ENCODE peak calls at places on chromosome 20, in nine cellular contexts. V is kidney epithelial cell, A is heart left ventricle, Z is fibroblast of mammary gland, R is suprapubic skin, C is fibroblast of the aortic adventitia, O is transverse colon, G is ascending aorta, Y is mammary epithelial cell. X is an unnamed sample.

GRCh38 chr20:50169329-50169823 is 15.9 kb upstream of the PEDS1 start:
- DNase-seq in V (no peak), A (peak; percentile 71), Z (peak; percentile 83), R (peak; percentile 89), C (peak; percentile 87), O (peak; percentile 89), G (peak; percentile 92), Y (peak; percentile 66), X (peak; percentile 66)

GRCh38 chr20:24148372-24148771 is 159.8 kb upstream of the GGTLC1 start:
- DNase-seq in V (no peak), A (no peak), Z (no peak), R (no peak), C (no peak), O (peak; percentile 45), G (no peak), Y (no peak), X (no peak)

GRCh38 chr20:47727170-47727880 is 58.0 kb downstream of the SULF2 start:
- DNase-seq in V (no peak), A (no peak), Z (no peak), R (no peak), C (no peak), O (peak; percentile 62), G (no peak), Y (no peak), X (no peak)

GRCh38 chr20:54122189-54122588 is 51.6 kb downstream of the CYP24A1 start:
- DNase-seq in V (peak; percentile 73), A (no peak), Z (peak; percentile 80), R (no peak), C (peak; percentile 47), O (no peak), G (no peak), Y (peak; percentile 82), X (no peak)

GRCh38 chr20:53609501-53610445 is 16.1 kb upstream of the ZNF217 start:
- DNase-seq in V (no peak), A (no peak), Z (peak; percentile 47), R (peak; percentile 66), C (no peak), O (peak; percentile 66), G (no peak), Y (no peak), X (no peak)

GRCh38 chr20:12914804-12915203 is 94.0 kb upstream of the SPTLC3 start:
- DNase-seq in V (no peak), A (no peak), Z (no peak), R (no peak), C (no peak), O (no peak), G (no peak), Y (no peak), X (no peak)

GRCh38 chr20:52800734-52801627 is 171.2 kb upstream of the TSHZ2 start:
- DNase-seq in V (no peak), A (no peak), Z (peak; percentile 15), R (no peak), C (no peak), O (no peak), G (no peak), Y (no peak), X (no peak)

GRCh38 chr20:13006825-13007224 is 1.9 kb upstream of the SPTLC3 start:
- DNase-seq in V (no peak), A (no peak), Z (peak; percentile 81), R (no peak), C (peak; percentile 81), O (no peak), G (no peak), Y (peak; percentile 63), X (no peak)

GRCh38 chr20:47231382-47232042 is 125.0 kb downstream of the ZMYND8 start:
- DNase-seq in V (no peak), A (no peak), Z (no peak), R (no peak), C (peak; percentile 83), O (no peak), G (no peak), Y (no peak), X (no peak)

GRCh38 chr20:8492182-8492581 is 360.1 kb downstream of the PLCB1 start:
- DNase-seq in V (no peak), A (no peak), Z (no peak), R (no peak), C (peak; percentile 17), O (no peak), G (no peak), Y (no peak), X (no peak)

GRCh38 chr20:19737025-19737424 is 21.0 kb upstream of the RIN2 start:
- DNase-seq in V (no peak), A (no peak), Z (peak; percentile 86), R (no peak), C (peak; percentile 70), O (peak; percentile 41), G (no peak), Y (peak; percentile 98), X (no peak)

GRCh38 chr20:37988555-37988954 is 44.7 kb downstream of the TTI1 start:
- DNase-seq in V (no peak), A (no peak), Z (no peak), R (no peak), C (no peak), O (no peak), G (no peak), Y (no peak), X (no peak)

GRCh38 chr20:63225082-63225454 is 9.1 kb upstream of the YTHDF1 start:
- DNase-seq in V (no peak), A (no peak), Z (no peak), R (no peak), C (no peak), O (no peak), G (no peak), Y (no peak), X (no peak)

GRCh38 chr20:63224272-63225081 is 8.5 kb upstream of the YTHDF1 start:
- DNase-seq in V (no peak), A (peak; percentile 54), Z (peak; percentile 57), R (no peak), C (peak; percentile 45), O (peak; percentile 22), G (no peak), Y (peak; percentile 44), X (no peak)

GRCh38 chr20:63222541-63222940 is 6.6 kb upstream of the YTHDF1 start:
- DNase-seq in V (no peak), A (no peak), Z (no peak), R (no peak), C (no peak), O (no peak), G (no peak), Y (no peak), X (no peak)

GRCh38 chr20:63223826-63224207 is 7.9 kb upstream of the YTHDF1 start:
- DNase-seq in V (no peak), A (no peak), Z (no peak), R (no peak), C (no peak), O (no peak), G (no peak), Y (no peak), X (no peak)

GRCh38 chr20:63223121-63223825 is 7.3 kb upstream of the YTHDF1 start:
- DNase-seq in V (no peak), A (no peak), Z (peak; percentile 38), R (no peak), C (peak; percentile 42), O (peak; percentile 36), G (no peak), Y (no peak), X (no peak)
- TF ChIP-seq CTCF in V (peak; percentile 88), A (peak; percentile 61), Z (peak; percentile 67), R (no peak), C (peak; percentile 76), O (peak; percentile 59), G (peak; percentile 58), Y (peak; percentile 90), X (peak; percentile 82)

DNA sequence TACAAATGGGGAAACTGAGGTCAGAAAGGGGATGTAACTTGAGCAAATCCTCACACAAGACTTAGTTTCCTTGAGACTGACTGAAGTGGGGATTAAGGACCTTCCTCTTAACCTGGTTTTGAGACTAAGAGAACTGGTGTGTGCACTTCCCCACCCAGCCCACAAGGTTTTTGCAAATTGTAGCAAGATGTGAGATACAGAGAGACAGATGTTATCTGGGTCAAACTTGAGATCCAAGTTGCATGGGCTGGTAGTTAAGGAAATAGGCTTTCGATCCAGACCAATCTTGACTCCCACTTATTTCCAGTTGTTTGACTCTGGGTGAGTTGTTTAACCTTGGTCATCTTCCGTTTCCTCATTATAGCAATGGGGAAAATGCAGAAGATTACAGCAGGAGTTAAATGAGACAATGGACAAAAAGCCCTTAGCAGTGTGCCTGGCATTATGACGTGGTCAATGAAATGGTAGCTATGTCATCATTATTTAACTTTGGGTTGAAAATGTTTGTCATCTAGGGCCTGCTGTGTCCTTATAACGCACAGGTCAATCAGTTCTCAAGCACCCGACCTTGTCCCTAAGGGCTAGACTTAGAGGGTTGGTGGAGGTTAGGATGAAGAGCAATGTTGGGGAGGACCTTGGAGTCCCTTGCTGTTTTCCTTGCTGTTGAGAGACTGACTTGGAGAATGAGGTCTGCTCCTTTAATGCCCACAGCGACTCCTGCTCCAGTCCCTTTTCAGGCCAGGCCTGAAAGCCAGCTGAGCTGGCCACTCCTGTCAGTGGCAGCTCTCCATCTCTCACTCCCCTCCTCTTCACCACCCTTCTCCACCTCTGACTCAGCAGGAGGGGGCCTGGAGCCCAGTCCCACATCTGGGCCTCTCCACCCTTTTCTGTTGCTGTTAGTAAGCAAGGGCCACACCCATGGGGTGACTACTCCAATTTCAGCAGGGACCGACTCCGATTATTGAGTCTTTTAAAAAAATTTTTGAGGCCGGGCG is 1.9 kb downstream of the SNX21 start:
- DNase-seq in V (no peak), A (no peak), Z (peak; percentile 98), R (peak; percentile 90), C (peak; percentile 92), O (peak; percentile 20), G (peak; percentile 85), Y (no peak), X (no peak)
- H3K4me3 ChIP-seq in V (no peak overlapping the region), A (peak overlapping the region; percentile 69), Z (peak overlapping the region; percentile 78), R (peak overlapping the region; percentile 61), C (peak overlapping the region; percentile 90), O (no peak overlapping the region), G (peak overlapping the region; percentile 92), Y (no peak overlapping the region), X (peak overlapping the region; percentile 63)

GRCh38 chr20:57291003-57291402 is 24.6 kb upstream of the BMP7 start:
- DNase-seq in V (no peak), A (no peak), Z (no peak), R (no peak), C (no peak), O (no peak), G (no peak), Y (no peak), X (no peak)
- TF ChIP-seq CTCF in V (no peak), A (no peak), Z (no peak), R (no peak), C (no peak), O (no peak), G (no peak), Y (peak; percentile 8), X (no peak)

DNA sequence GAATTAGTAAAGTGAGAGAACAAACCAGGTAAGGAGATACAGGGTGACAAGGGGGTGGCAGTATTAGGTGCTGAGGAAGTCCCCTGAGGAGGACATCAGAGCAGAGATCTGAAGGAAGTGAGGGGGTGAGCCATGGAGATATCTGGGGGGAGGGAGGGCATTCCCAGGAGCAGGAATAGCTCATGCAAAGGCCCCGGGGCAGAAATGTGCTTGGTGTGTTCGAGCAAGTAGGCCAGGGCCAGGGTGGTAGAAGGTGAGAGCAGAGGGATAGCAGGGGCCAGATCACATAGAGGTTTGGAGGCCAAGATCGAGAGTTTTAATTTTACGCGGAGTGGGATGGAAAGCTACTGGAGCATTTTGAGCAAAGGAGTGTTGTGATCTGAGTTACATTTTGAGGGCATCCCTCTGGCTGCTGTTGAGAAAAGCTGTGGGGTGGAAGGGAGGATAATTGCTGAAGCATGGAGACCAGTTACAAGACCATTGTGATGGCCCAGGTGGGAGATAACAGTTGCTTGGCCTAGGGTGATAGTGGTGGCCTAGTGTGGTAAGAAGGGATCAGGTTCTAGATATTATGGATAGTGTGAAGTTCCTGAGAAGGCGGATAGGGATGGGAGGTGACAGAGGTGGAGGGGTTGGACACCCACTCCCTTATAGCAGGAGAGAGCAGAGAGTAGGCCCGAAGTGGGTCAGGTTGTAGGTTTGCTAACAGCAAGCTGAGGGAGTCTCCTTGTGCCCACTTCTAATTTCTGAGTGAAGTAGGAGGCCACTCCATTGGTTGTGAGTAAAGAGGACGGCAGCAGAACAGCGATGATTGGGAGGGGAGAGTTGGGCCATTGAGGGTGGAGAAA is 10.2 kb downstream of the ARFGEF2 start:
- DNase-seq in V (no peak), A (no peak), Z (no peak), R (no peak), C (no peak), O (no peak), G (no peak), Y (no peak), X (no peak)
- H3K4me3 ChIP-seq in V (no peak overlapping the region), A (no peak overlapping the region), Z (no peak overlapping the region), R (no peak overlapping the region), C (no peak overlapping the region), O (no peak overlapping the region), G (no peak overlapping the region), Y (no peak overlapping the region), X (no peak overlapping the region)

X was measured in HFF-Myc.